ENCODE peak calls at places on chromosomes 5 and 9, in four cellular contexts. One of them, this sample, is unnamed.

GRCh38 chr5:73273379-73274050 is 100.5 kb downstream of the TMEM174 start:
- DNase-seq in H1: no peak
- DNase-seq in GM12878: no peak
- DNase-seq in K562: no peak
- DNase-seq in this sample: no peak

GRCh38 chr5:3218916-3219650 is 376.5 kb upstream of the IRX1 start:
- DNase-seq in H1: no peak
- DNase-seq in GM12878: no peak
- DNase-seq in K562: no peak
- DNase-seq in this sample: no peak

GRCh38 chr9:111301195-111301594 is 28.8 kb downstream of the OR2K2 start:
- DNase-seq in H1: no peak
- DNase-seq in GM12878: no peak
- DNase-seq in K562: no peak
- DNase-seq in this sample: no peak

GRCh38 chr5:55613112-55613868 is 78.5 kb upstream of the PLPP1 start:
- DNase-seq in H1: no peak
- DNase-seq in GM12878: no peak
- DNase-seq in K562: no peak
- DNase-seq in this sample: no peak

GRCh38 chr9:4774209-4774608 is 18.5 kb upstream of the RCL1 start:
- DNase-seq in H1: no peak
- DNase-seq in GM12878: no peak
- DNase-seq in K562: no peak
- DNase-seq in this sample: no peak

GRCh38 chr9:93305497-93306020 is 121.6 kb downstream of the WNK2 start:
- DNase-seq in H1: no peak
- DNase-seq in GM12878: no peak
- DNase-seq in K562: no peak
- DNase-seq in this sample: peak

GRCh38 chr9:18820566-18821095 is 212.4 kb downstream of the SAXO1 start:
- DNase-seq in H1: no peak
- DNase-seq in GM12878: no peak
- DNase-seq in K562: no peak
- DNase-seq in this sample: no peak

GRCh38 chr5:128358826-128359225 is 179.2 kb downstream of the FBN2 start:
- DNase-seq in H1: no peak
- DNase-seq in GM12878: no peak
- DNase-seq in K562: no peak
- DNase-seq in this sample: no peak

GRCh38 chr9:76296561-76297276 is 97.5 kb downstream of the RFK start:
- DNase-seq in H1: no peak
- DNase-seq in GM12878: no peak
- DNase-seq in K562: no peak
- DNase-seq in this sample: no peak

GRCh38 chr5:137032929-137033328 is 466.2 kb downstream of the SPOCK1 start:
- DNase-seq in H1: no peak
- DNase-seq in GM12878: no peak
- DNase-seq in K562: no peak
- DNase-seq in this sample: no peak

GRCh38 chr9:18474778-18475177 is 825 bp downstream of the ADAMTSL1 start:
- DNase-seq in H1: no peak
- DNase-seq in GM12878: no peak
- DNase-seq in K562: no peak
- DNase-seq in this sample: no peak

GRCh38 chr9:123684393-123685149 is 245.4 kb downstream of the DENND1A start:
- DNase-seq in H1: no peak
- DNase-seq in GM12878: no peak
- DNase-seq in K562: no peak
- DNase-seq in this sample: no peak

GRCh38 chr9:18566125-18566524 is 92.2 kb downstream of the ADAMTSL1 start:
- DNase-seq in H1: no peak
- DNase-seq in GM12878: no peak
- DNase-seq in K562: no peak
- DNase-seq in this sample: no peak

GRCh38 chr5:112584781-112585180 is 152.9 kb upstream of the APC start:
- DNase-seq in H1: no peak
- DNase-seq in GM12878: no peak
- DNase-seq in K562: no peak
- DNase-seq in this sample: no peak

GRCh38 chr5:1510151-1510561 is 13.6 kb downstream of the LPCAT1 start:
- DNase-seq in H1: no peak
- DNase-seq in GM12878: no peak
- DNase-seq in K562: no peak
- DNase-seq in this sample: no peak

GRCh38 chr5:83914199-83914598 is 193.5 kb upstream of the HAPLN1 start:
- DNase-seq in H1: no peak
- DNase-seq in GM12878: no peak
- DNase-seq in K562: no peak
- DNase-seq in this sample: no peak

GRCh38 chr9:738209-738915 is 103.1 kb upstream of the DMRT1 start:
- DNase-seq in H1: no peak
- DNase-seq in GM12878: no peak
- DNase-seq in K562: no peak
- DNase-seq in this sample: no peak

GRCh38 chr9:70917277-70917676 is 204.1 kb downstream of the TRPM3 start:
- DNase-seq in H1: no peak
- DNase-seq in GM12878: no peak
- DNase-seq in K562: no peak
- DNase-seq in this sample: no peak

GRCh38 chr5:59039003-59039295 is 456.1 kb downstream of the RAB3C start:
- DNase-seq in H1: no peak
- DNase-seq in GM12878: no peak
- DNase-seq in K562: no peak
- DNase-seq in this sample: no peak

GRCh38 chr5:15183520-15183919 is 311.9 kb upstream of the ANKH start:
- DNase-seq in H1: no peak
- DNase-seq in GM12878: no peak
- DNase-seq in K562: no peak
- DNase-seq in this sample: no peak

GRCh38 chr5:54385994-54386393 is 69.5 kb upstream of the HSPB3 start:
- DNase-seq in H1: no peak
- DNase-seq in GM12878: no peak
- DNase-seq in K562: no peak
- DNase-seq in this sample: no peak

GRCh38 chr9:131875828-131876485 is 136.1 kb upstream of the RAPGEF1 start:
- DNase-seq in H1: no peak
- DNase-seq in GM12878: no peak
- DNase-seq in K562: no peak
- DNase-seq in this sample: no peak

GRCh38 chr5:52693279-52693678 is 94.4 kb upstream of the ITGA1 start:
- DNase-seq in H1: no peak
- DNase-seq in GM12878: no peak
- DNase-seq in K562: no peak
- DNase-seq in this sample: peak

GRCh38 chr5:122699226-122699625 is 75.7 kb upstream of the SNX2 start:
- DNase-seq in H1: no peak
- DNase-seq in GM12878: no peak
- DNase-seq in K562: no peak
- DNase-seq in this sample: no peak

GRCh38 chr5:893137-893506 is 438 bp downstream of the TRIP13 start:
- DNase-seq in H1: no peak
- DNase-seq in GM12878: no peak
- DNase-seq in K562: no peak
- DNase-seq in this sample: peak

GRCh38 chr5:180652346-180652745 is 2.9 kb upstream of the FLT4 start:
- DNase-seq in H1: no peak
- DNase-seq in GM12878: no peak
- DNase-seq in K562: no peak
- DNase-seq in this sample: no peak

GRCh38 chr9:89386797-89387196 is 68.5 kb downstream of the SECISBP2 start:
- DNase-seq in H1: no peak
- DNase-seq in GM12878: no peak
- DNase-seq in K562: no peak
- DNase-seq in this sample: no peak

GRCh38 chr9:109031241-109031640 is 17.9 kb upstream of the CTNNAL1 start:
- DNase-seq in H1: no peak
- DNase-seq in GM12878: no peak
- DNase-seq in K562: no peak
- DNase-seq in this sample: no peak

DNA sequence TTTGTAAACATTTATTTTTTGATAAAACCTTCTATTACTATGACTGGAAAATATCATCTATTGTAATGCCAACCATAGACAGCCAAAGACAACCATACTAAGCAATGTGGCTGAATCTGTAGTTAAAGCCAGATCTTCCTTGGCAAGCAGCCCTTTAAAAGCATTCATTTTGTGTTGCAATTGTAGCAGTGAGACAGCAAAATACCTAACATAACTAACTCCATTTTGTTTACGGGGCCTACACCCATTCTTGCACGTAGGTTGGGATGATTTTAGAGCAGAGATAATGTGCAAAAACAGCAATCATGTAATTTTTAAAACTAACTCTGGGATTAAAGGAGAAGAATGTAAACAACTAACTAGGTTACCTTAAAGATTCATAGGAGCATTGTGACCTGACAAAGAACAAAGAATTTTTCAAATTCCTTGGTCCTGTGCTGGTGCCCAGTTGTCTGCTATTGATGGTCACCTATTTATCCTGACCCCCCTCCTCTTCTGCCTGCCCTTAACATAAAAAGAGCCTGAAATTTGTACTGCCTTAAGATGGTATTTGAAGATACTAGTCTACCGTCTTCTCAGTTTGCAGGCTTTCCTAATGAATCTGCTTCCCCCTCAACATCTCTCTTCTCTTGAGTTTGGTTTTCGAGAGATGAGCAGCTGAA is 10.6 kb downstream of the IFNA1 start:
- DNase-seq in H1: no peak
- DNase-seq in GM12878: no peak
- DNase-seq in K562: no peak
- DNase-seq in this sample: no peak
- TF ChIP-seq NRF1 in H1: no peak
- TF ChIP-seq NRF1 in GM12878: no peak
- TF ChIP-seq NRF1 in K562: no peak
- TF ChIP-seq NRF1 in this sample: no peak

GRCh38 chr9:134922066-134922931 is 4.6 kb upstream of the FCN1 start:
- DNase-seq in H1: no peak
- DNase-seq in GM12878: no peak
- DNase-seq in K562: no peak
- DNase-seq in this sample: no peak

GRCh38 chr9:134922932-134923240 is 5.2 kb upstream of the FCN1 start:
- DNase-seq in H1: no peak
- DNase-seq in GM12878: no peak
- DNase-seq in K562: no peak
- DNase-seq in this sample: peak

GRCh38 chr9:134925011-134925511 is 7.3 kb upstream of the FCN1 start:
- DNase-seq in H1: no peak
- DNase-seq in GM12878: no peak
- DNase-seq in K562: no peak
- DNase-seq in this sample: no peak

GRCh38 chr9:134919316-134919715 is 1.6 kb upstream of the FCN1 start:
- DNase-seq in H1: no peak
- DNase-seq in GM12878: no peak
- DNase-seq in K562: no peak
- DNase-seq in this sample: no peak

DNA sequence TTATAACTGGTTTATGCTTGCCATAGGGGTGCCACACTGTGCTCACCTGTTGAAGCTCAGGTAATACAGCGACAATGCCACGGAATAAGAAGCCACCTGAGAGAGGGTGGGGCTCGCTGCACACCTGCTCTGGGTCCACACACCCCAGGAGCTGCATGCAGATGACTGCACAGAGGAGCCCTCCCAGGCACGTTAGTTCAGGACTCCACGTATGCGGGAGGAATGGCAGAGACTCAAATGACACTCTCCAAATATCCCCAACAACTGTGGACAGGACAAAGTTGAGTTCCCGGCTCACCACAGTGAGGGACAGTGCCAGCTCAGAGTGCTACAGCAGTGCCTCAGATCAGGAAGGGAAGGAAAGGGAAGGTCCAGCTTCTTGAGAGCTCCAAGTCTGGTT is 5.8 kb upstream of the FCN1 start:
- DNase-seq in H1: no peak
- DNase-seq in GM12878: no peak
- DNase-seq in K562: no peak
- DNase-seq in this sample: no peak
- TF ChIP-seq NRF1 in H1: no peak
- TF ChIP-seq NRF1 in GM12878: no peak
- TF ChIP-seq NRF1 in K562: no peak
- TF ChIP-seq NRF1 in this sample: no peak

GRCh38 chr9:117929873-117930272 is 225.7 kb downstream of the TLR4 start:
- DNase-seq in H1: no peak
- DNase-seq in GM12878: no peak
- DNase-seq in K562: no peak
- DNase-seq in this sample: no peak
- TF ChIP-seq NRF1 in H1: no peak
- TF ChIP-seq NRF1 in GM12878: no peak
- TF ChIP-seq NRF1 in K562: no peak
- TF ChIP-seq NRF1 in this sample: no peak

DNA sequence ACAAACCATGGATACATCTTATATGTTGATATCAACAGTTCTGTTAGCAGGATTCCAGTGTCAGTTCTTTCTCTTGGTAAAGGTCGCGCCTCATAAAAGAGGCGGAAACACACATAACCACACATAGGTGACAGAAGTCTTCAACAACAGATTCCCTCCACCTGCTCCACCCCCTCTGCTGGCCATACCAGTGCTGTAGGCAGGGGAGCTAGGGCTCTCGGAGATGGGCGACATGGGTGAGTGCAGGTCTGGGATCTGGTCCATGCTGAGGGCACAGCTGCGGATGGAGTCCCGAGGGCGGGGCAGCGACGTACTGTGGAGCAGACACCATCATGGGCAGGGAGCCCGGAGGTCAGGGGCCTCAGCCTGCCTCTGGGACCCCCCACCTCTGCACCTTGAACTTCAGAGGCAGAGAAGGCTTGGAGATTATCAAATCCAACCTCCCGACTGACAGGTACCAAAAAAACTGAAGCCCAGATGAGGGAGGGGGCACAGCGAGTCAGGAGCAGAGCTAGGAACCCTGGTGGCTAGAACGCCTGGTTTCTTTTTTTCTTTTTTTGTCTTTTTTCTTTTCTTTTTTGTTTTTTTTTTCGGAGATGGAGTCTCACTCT is 12.0 kb upstream of the TOR2A start:
- DNase-seq in H1: no peak
- DNase-seq in GM12878: no peak
- DNase-seq in K562: no peak
- DNase-seq in this sample: no peak
- TF ChIP-seq NRF1 in H1: no peak
- TF ChIP-seq NRF1 in GM12878: no peak
- TF ChIP-seq NRF1 in K562: no peak
- TF ChIP-seq NRF1 in this sample: no peak